ENCODE peak calls at places on chromosomes 3 and 15, in nine cellular contexts. J is cardiac fibroblast, G is heart right ventricle, P is PC-3, S is fibroblast of villous mesenchyme, R is uterus, W is fibroblast of mammary gland, Q is left ventricle myocardium inferior, M is lower leg skin. E is an unnamed sample.

GRCh38 chr3:109532257-109533216 is 195.2 kb upstream of the DPPA4 start:
- DNase-seq in J (peak), G (no peak), P (peak), S (peak), R (no peak), W (peak), Q (no peak), M (no peak), E (peak)

GRCh38 chr3:177574232-177574856 is 377.1 kb upstream of the TBL1XR1 start:
- DNase-seq in J (peak), G (peak), P (no peak), S (peak), R (no peak), W (peak), Q (no peak), M (no peak), E (no peak)

GRCh38 chr3:178084938-178085816 is 451.1 kb upstream of the KCNMB2 start:
- DNase-seq in J (peak), G (peak), P (no peak), S (peak), R (peak), W (peak), Q (peak), M (peak), E (peak)

GRCh38 chr3:3636815-3637214 is 162.4 kb upstream of the LRRN1 start:
- DNase-seq in J (no peak), G (no peak), P (no peak), S (no peak), R (no peak), W (no peak), Q (no peak), M (peak), E (no peak)

GRCh38 chr15:31206386-31207174 is 105.1 kb upstream of the TRPM1 start:
- DNase-seq in J (peak), G (no peak), P (no peak), S (no peak), R (no peak), W (no peak), Q (no peak), M (no peak), E (no peak)

GRCh38 chr3:38489766-38490165 is 6.4 kb upstream of the EXOG start:
- DNase-seq in J (no peak), G (no peak), P (no peak), S (no peak), R (no peak), W (no peak), Q (no peak), M (no peak), E (peak)

GRCh38 chr3:55662683-55663082 is 175.6 kb upstream of the WNT5A start:
- DNase-seq in J (peak), G (no peak), P (peak), S (no peak), R (no peak), W (peak), Q (no peak), M (no peak), E (no peak)

GRCh38 chr3:30604566-30604965 is 1.8 kb upstream of the TGFBR2 start:
- DNase-seq in J (no peak), G (no peak), P (no peak), S (no peak), R (no peak), W (no peak), Q (no peak), M (no peak), E (no peak)

DNA sequence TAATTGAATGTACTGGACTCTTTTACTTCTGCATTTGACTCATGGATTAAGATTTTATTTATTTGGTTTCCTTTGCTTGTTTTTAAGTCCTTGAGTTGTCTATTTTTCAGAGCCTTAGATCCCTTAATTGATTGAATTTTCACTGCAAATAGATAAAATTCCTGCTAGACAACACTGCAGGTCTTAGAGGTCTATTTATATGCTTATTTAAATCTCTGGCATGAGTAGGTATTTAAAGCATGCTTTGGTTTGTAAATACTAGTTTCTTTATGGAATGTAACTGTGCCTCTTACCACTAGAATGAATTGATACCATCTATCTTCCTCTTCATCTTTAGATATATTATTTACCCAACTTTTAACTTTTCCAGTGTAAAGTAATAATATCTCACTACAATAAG is 20.0 kb downstream of the PLSCR5 start:
- DNase-seq in J (no peak), G (no peak), P (no peak), S (no peak), R (no peak), W (no peak), Q (no peak), M (no peak), E (no peak)
- H3K4me3 ChIP-seq in J (no peak), G (no peak), P (no peak), S (no peak), R (no peak), W (no peak), Q (no peak), M (no peak), E (no peak)

GRCh38 chr3:57141719-57142118 is 23.4 kb downstream of the IL17RD start:
- DNase-seq in J (no peak), G (no peak), P (no peak), S (no peak), R (no peak), W (no peak), Q (no peak), M (no peak), E (no peak)
- TF ChIP-seq CTCF in J (no peak), G (no peak), P (peak), S (no peak), R (no peak), W (no peak), Q (no peak), M (no peak), E (no peak)

DNA sequence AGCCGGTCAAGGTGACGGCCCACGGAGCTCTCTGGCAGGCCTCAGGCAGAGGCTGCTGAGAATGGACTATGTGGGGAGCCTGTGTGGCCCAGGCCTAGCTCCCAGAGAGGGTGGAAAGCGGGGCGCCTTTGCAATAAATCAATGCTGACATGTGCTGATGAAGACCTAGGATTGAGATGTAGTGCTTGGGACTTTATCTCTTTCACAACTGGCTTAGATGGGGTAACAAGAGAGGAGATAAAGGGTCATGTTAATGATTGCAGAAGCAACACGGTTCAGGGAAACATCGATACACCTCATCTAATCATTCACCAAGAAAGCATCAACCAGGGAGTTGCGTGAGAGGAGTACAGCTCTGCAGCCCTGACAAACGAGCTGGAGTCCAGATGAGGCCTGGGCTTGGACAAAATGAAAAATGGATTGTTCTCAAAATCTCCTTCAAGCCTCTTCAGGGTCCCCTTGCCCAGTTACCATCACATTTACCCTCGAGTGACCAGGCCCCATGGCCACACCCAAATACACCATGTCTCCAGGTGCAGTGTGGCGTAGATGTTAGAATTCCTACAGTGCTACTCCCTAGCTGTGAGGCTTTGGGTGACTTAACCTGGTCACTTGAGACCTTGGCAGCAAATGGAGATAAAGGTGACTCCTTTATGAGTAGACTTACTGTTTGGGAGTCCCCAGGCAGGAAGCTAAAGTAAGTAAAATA is 146.4 kb upstream of the LIPC start:
- DNase-seq in J (no peak), G (no peak), P (peak), S (no peak), R (no peak), W (no peak), Q (no peak), M (no peak), E (no peak)
- H3K4me3 ChIP-seq in J (no peak), G (no peak), P (no peak), S (no peak), R (no peak), W (no peak), Q (no peak), M (no peak), E (no peak)

GRCh38 chr15:81091889-81092558 is 42.0 kb upstream of the CFAP161 start:
- DNase-seq in J (peak), G (peak), P (peak), S (peak), R (peak), W (peak), Q (no peak), M (no peak), E (no peak)
- TF ChIP-seq CTCF in J (no peak), G (no peak), P (no peak), S (no peak), R (no peak), W (no peak), Q (no peak), M (no peak), E (no peak)

DNA sequence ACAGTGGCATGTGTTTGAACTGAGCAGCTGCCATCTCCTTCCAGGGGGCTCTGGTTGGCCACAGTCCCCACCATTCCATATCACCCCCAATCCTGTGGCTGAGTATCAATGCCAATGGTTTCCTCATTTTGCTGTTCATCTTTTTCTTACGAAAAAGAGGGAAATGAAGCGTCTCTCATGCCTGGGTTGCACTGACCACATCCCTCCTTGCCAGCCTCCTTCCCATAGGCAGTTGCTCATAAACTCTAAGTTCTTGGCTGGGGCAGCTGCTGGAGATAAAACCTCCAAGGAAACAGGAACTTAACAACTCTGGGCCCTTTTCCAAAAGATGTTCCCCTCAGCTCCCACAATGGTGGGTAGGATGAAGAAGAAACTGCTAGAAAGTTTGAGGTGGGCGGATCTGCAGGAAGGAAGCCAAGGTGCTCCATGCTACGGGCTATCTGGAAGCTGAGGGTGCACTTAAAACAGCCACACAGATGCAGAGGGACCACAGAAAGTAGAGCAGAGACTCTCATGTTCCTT is 29.3 kb downstream of the SLC6A11 start:
- DNase-seq in J (no peak), G (peak), P (no peak), S (no peak), R (peak), W (no peak), Q (no peak), M (no peak), E (no peak)
- H3K4me3 ChIP-seq in J (no peak), G (no peak), P (no peak), S (no peak), R (no peak), W (no peak), Q (no peak), M (no peak), E (no peak)

GRCh38 chr3:74269689-74270088 is 344.8 kb downstream of the CNTN3 start:
- DNase-seq in J (no peak), G (no peak), P (no peak), S (no peak), R (no peak), W (no peak), Q (no peak), M (no peak), E (no peak)

GRCh38 chr3:74273091-74273490 is 341.4 kb downstream of the CNTN3 start:
- DNase-seq in J (peak), G (no peak), P (no peak), S (no peak), R (no peak), W (peak), Q (no peak), M (no peak), E (no peak)

GRCh38 chr3:74271541-74271940 is 342.9 kb downstream of the CNTN3 start:
- DNase-seq in J (no peak), G (no peak), P (no peak), S (peak), R (no peak), W (peak), Q (no peak), M (no peak), E (no peak)

GRCh38 chr3:74268753-74269152 is 345.7 kb downstream of the CNTN3 start:
- DNase-seq in J (peak), G (no peak), P (no peak), S (no peak), R (no peak), W (peak), Q (no peak), M (no peak), E (no peak)

DNA sequence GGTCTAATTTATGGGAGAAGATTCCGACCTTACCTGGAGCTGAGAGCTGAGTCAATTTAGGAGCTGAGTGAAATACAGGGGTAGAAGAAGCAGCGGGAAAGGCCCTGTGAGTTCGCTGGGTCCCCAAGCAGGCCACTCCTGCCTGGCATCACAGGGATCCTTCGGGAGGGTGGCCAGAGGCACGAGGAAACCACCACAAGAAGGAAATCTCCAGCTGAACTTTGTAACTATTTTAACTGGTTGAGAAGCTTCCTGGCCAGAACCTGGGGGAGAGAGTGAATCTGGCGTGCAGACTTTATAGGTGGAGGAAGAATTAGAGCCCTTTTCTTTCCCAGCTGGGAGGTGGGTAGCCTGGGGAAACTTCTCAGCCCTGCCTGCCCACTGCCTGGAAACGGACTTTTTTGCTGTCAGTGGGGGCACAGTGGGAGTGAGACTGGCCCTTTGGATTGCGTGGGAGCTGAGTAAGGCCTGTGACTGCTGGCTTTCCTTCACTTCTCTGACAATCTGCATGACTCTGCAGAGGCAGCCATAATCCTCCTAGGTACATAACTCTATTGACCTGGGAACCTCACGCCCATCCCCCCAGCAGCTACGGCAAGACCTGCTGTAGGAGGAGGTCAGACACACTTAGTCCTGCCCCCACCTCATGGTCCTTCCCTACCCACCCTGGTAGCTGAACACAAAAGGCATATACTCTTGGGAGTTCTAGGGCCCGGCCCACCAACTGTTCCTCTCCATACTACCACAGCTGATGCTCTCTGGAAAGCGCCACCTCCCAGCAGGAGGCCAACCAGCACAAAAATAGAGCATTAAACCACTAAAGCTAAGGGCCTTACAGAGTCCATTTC is 340.7 kb downstream of the CNTN3 start:
- DNase-seq in J (no peak), G (no peak), P (no peak), S (no peak), R (no peak), W (no peak), Q (no peak), M (no peak), E (no peak)
- TF ChIP-seq CTCF in J (no peak), G (no peak), P (no peak), S (no peak), R (no peak), W (no peak), Q (no peak), M (no peak), E (no peak)

GRCh38 chr15:33908396-33908795 is 59.9 kb upstream of the CHRM5 start:
- DNase-seq in J (peak), G (no peak), P (no peak), S (no peak), R (no peak), W (peak), Q (no peak), M (no peak), E (no peak)

GRCh38 chr15:33903661-33904060 is 64.6 kb upstream of the CHRM5 start:
- DNase-seq in J (no peak), G (no peak), P (peak), S (no peak), R (no peak), W (no peak), Q (no peak), M (no peak), E (no peak)

GRCh38 chr15:33912326-33912725 is 56.0 kb upstream of the CHRM5 start:
- DNase-seq in J (no peak), G (no peak), P (no peak), S (no peak), R (no peak), W (no peak), Q (no peak), M (no peak), E (no peak)

GRCh38 chr15:33910741-33911140 is 57.6 kb upstream of the CHRM5 start:
- DNase-seq in J (peak), G (no peak), P (peak), S (peak), R (no peak), W (peak), Q (no peak), M (no peak), E (no peak)

DNA sequence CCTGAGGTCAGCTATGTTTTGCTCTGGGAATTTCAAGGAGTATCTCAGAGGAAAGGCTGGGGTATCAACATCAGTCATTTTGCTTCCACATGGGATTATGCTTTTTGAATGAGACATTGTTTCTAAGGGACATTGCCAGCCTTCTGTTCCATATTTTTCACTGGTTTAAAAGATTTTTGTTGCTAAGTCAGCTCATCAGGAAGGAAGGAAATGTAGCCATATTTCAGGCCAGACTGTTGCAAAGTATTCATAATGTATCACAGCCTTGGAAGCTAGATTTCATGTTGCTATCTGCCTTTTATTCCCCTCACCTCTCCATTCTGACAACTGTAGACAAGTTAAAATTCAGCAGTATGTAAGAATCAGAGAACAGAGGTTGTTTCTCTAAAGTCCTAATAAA is 61.0 kb upstream of the CHRM5 start:
- DNase-seq in J (peak), G (no peak), P (no peak), S (no peak), R (no peak), W (no peak), Q (no peak), M (no peak), E (no peak)
- H3K4me3 ChIP-seq in J (no peak), G (no peak), P (no peak), S (no peak), R (no peak), W (no peak), Q (no peak), M (no peak), E (no peak)

DNA sequence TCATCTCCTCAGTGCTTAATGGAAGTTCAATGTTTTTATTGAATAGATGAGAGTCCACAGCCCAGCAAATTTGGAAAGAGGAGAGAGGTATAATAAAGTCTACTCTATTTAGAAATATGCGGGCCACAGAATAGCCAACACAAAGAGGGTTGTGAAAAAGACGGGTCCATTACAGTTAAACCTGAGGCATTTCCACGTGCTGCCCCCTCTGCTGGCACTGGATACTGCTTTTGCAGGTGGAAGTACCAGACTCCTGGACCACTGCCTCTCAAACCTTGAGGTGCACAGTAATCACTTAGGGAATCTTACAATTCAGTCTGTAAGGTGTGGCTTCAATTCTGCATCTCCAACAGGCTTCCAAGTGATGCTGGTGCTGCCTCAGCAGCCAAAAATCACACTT is 3.0 kb upstream of the TFDP2 start:
- DNase-seq in J (no peak), G (no peak), P (peak), S (no peak), R (no peak), W (no peak), Q (no peak), M (no peak), E (no peak)
- TF ChIP-seq CTCF in J (peak), G (no peak), P (peak), S (peak), R (no peak), W (peak), Q (no peak), M (no peak), E (no peak)

GRCh38 chr15:89576417-89576773 is 1.1 kb downstream of the TICRR start:
- DNase-seq in J (peak), G (no peak), P (no peak), S (peak), R (no peak), W (peak), Q (no peak), M (no peak), E (no peak)
- H3K4me3 ChIP-seq in J (peak), G (no peak), P (peak), S (peak), R (peak), W (peak), Q (peak), M (peak), E (no peak)

E was measured in thyroid gland.